ENCODE peak calls at places on chromosome 9, in four cellular contexts. One of them, this sample, is unnamed.

GRCh38 chr9:119556129-119556875 is 187.1 kb upstream of the BRINP1 start:
- DNase-seq in body of pancreas: peak
- DNase-seq in esophagus squamous epithelium: no peak
- DNase-seq in choroid plexus epithelial cell: peak
- DNase-seq in this sample: peak

GRCh38 chr9:122370869-122371467 is at the start of gene PTGS1:
- DNase-seq in body of pancreas: no peak
- DNase-seq in esophagus squamous epithelium: no peak
- DNase-seq in choroid plexus epithelial cell: no peak
- DNase-seq in this sample: peak

GRCh38 chr9:110807956-110808598 is 139.5 kb downstream of the MUSK start:
- DNase-seq in body of pancreas: no peak
- DNase-seq in esophagus squamous epithelium: no peak
- DNase-seq in choroid plexus epithelial cell: no peak
- DNase-seq in this sample: no peak

GRCh38 chr9:81125446-81126092 is 563.8 kb downstream of the TLE1 start:
- DNase-seq in body of pancreas: no peak
- DNase-seq in esophagus squamous epithelium: no peak
- DNase-seq in choroid plexus epithelial cell: peak
- DNase-seq in this sample: peak

GRCh38 chr9:108297025-108297424 is 558.8 kb downstream of the ACTL7B start:
- DNase-seq in body of pancreas: no peak
- DNase-seq in esophagus squamous epithelium: no peak
- DNase-seq in choroid plexus epithelial cell: peak
- DNase-seq in this sample: no peak

GRCh38 chr9:107548298-107549142 is 59.0 kb upstream of the KLF4 start:
- DNase-seq in body of pancreas: no peak
- DNase-seq in esophagus squamous epithelium: no peak
- DNase-seq in choroid plexus epithelial cell: peak
- DNase-seq in this sample: peak

GRCh38 chr9:131735238-131736181 is 4.4 kb downstream of the RAPGEF1 start:
- DNase-seq in body of pancreas: no peak
- DNase-seq in esophagus squamous epithelium: no peak
- DNase-seq in choroid plexus epithelial cell: no peak
- DNase-seq in this sample: no peak

GRCh38 chr9:91577540-91577939 is 153.9 kb upstream of the NFIL3 start:
- DNase-seq in body of pancreas: no peak
- DNase-seq in esophagus squamous epithelium: no peak
- DNase-seq in choroid plexus epithelial cell: no peak
- DNase-seq in this sample: no peak

GRCh38 chr9:106310782-106311181 is 552.2 kb upstream of the ZNF462 start:
- DNase-seq in body of pancreas: no peak
- DNase-seq in esophagus squamous epithelium: no peak
- DNase-seq in choroid plexus epithelial cell: no peak
- DNase-seq in this sample: no peak

GRCh38 chr9:76530458-76531100 is 71.6 kb downstream of the GCNT1 start:
- DNase-seq in body of pancreas: no peak
- DNase-seq in esophagus squamous epithelium: no peak
- DNase-seq in choroid plexus epithelial cell: peak
- DNase-seq in this sample: no peak

GRCh38 chr9:134600836-134601638 is 40.6 kb upstream of the COL5A1 start:
- DNase-seq in body of pancreas: no peak
- DNase-seq in esophagus squamous epithelium: no peak
- DNase-seq in choroid plexus epithelial cell: no peak
- DNase-seq in this sample: no peak

GRCh38 chr9:114275246-114275994 is 47.5 kb upstream of the ORM1 start:
- DNase-seq in body of pancreas: no peak
- DNase-seq in esophagus squamous epithelium: no peak
- DNase-seq in choroid plexus epithelial cell: no peak
- DNase-seq in this sample: peak

GRCh38 chr9:134505032-134505431 is 136.6 kb upstream of the COL5A1 start:
- DNase-seq in body of pancreas: no peak
- DNase-seq in esophagus squamous epithelium: no peak
- DNase-seq in choroid plexus epithelial cell: no peak
- DNase-seq in this sample: no peak

GRCh38 chr9:28389411-28389810 is 816.1 kb upstream of the C9orf72 start:
- DNase-seq in body of pancreas: no peak
- DNase-seq in esophagus squamous epithelium: no peak
- DNase-seq in choroid plexus epithelial cell: no peak
- DNase-seq in this sample: no peak

GRCh38 chr9:111986035-111986556 is 89.5 kb downstream of the UGCG start:
- DNase-seq in body of pancreas: no peak
- DNase-seq in esophagus squamous epithelium: no peak
- DNase-seq in choroid plexus epithelial cell: peak
- DNase-seq in this sample: no peak

GRCh38 chr9:137396227-137396626 is 26.7 kb downstream of the EXD3 start:
- DNase-seq in body of pancreas: no peak
- DNase-seq in esophagus squamous epithelium: no peak
- DNase-seq in choroid plexus epithelial cell: peak
- DNase-seq in this sample: peak

GRCh38 chr9:134204991-134205578 is 40.7 kb upstream of the RNU6ATAC start:
- DNase-seq in body of pancreas: no peak
- DNase-seq in esophagus squamous epithelium: no peak
- DNase-seq in choroid plexus epithelial cell: peak
- DNase-seq in this sample: no peak

GRCh38 chr9:37938121-37938906 is 34.4 kb upstream of the SLC25A51 start:
- DNase-seq in body of pancreas: no peak
- DNase-seq in esophagus squamous epithelium: no peak
- DNase-seq in choroid plexus epithelial cell: peak
- DNase-seq in this sample: peak

GRCh38 chr9:129405831-129406220 is 215.1 kb downstream of the C9orf50 start:
- DNase-seq in body of pancreas: no peak
- DNase-seq in esophagus squamous epithelium: no peak
- DNase-seq in choroid plexus epithelial cell: no peak
- DNase-seq in this sample: no peak

GRCh38 chr9:113650207-113651131 is 186.9 kb downstream of the RGS3 start:
- DNase-seq in body of pancreas: no peak
- DNase-seq in esophagus squamous epithelium: no peak
- DNase-seq in choroid plexus epithelial cell: peak
- DNase-seq in this sample: peak

GRCh38 chr9:25205285-25205684 is 473.0 kb downstream of the TUSC1 start:
- DNase-seq in body of pancreas: no peak
- DNase-seq in esophagus squamous epithelium: no peak
- DNase-seq in choroid plexus epithelial cell: no peak
- DNase-seq in this sample: no peak

GRCh38 chr9:123637940-123638634 is 282.1 kb downstream of the CRB2 start:
- DNase-seq in body of pancreas: no peak
- DNase-seq in esophagus squamous epithelium: no peak
- DNase-seq in choroid plexus epithelial cell: peak
- DNase-seq in this sample: no peak

GRCh38 chr9:35960029-35960655 is 2.2 kb upstream of the OR2S2 start:
- DNase-seq in body of pancreas: no peak
- DNase-seq in esophagus squamous epithelium: no peak
- DNase-seq in choroid plexus epithelial cell: peak
- DNase-seq in this sample: no peak

GRCh38 chr9:130535818-130536521 is 43.4 kb upstream of the FUBP3 start:
- DNase-seq in body of pancreas: no peak
- DNase-seq in esophagus squamous epithelium: no peak
- DNase-seq in choroid plexus epithelial cell: peak
- DNase-seq in this sample: no peak

GRCh38 chr9:92877531-92878430 is at the start of gene ZNF484:
- DNase-seq in body of pancreas: peak
- DNase-seq in esophagus squamous epithelium: peak
- DNase-seq in choroid plexus epithelial cell: peak
- DNase-seq in this sample: peak
- TF ChIP-seq CTCF in body of pancreas: no peak
- TF ChIP-seq CTCF in esophagus squamous epithelium: peak
- TF ChIP-seq CTCF in choroid plexus epithelial cell: no peak
- TF ChIP-seq CTCF in this sample: no peak

GRCh38 chr9:103245369-103245768 is 250.2 kb downstream of the CYLC2 start:
- DNase-seq in body of pancreas: no peak
- DNase-seq in esophagus squamous epithelium: no peak
- DNase-seq in choroid plexus epithelial cell: no peak
- DNase-seq in this sample: peak
- TF ChIP-seq CTCF in body of pancreas: no peak
- TF ChIP-seq CTCF in esophagus squamous epithelium: no peak
- TF ChIP-seq CTCF in choroid plexus epithelial cell: no peak
- TF ChIP-seq CTCF in this sample: no peak

GRCh38 chr9:124941689-124942561 is 1.0 kb upstream of the GOLGA1 start:
- DNase-seq in body of pancreas: peak
- DNase-seq in esophagus squamous epithelium: peak
- DNase-seq in choroid plexus epithelial cell: peak
- DNase-seq in this sample: no peak

GRCh38 chr9:124939944-124940343 is 939 bp downstream of the GOLGA1 start:
- DNase-seq in body of pancreas: no peak
- DNase-seq in esophagus squamous epithelium: no peak
- DNase-seq in choroid plexus epithelial cell: no peak
- DNase-seq in this sample: no peak

GRCh38 chr9:124946167-124946566 is 5.3 kb upstream of the GOLGA1 start:
- DNase-seq in body of pancreas: no peak
- DNase-seq in esophagus squamous epithelium: no peak
- DNase-seq in choroid plexus epithelial cell: no peak
- DNase-seq in this sample: no peak

GRCh38 chr9:124940521-124940893 is 376 bp downstream of the GOLGA1 start:
- DNase-seq in body of pancreas: no peak
- DNase-seq in esophagus squamous epithelium: peak
- DNase-seq in choroid plexus epithelial cell: no peak
- DNase-seq in this sample: no peak

DNA sequence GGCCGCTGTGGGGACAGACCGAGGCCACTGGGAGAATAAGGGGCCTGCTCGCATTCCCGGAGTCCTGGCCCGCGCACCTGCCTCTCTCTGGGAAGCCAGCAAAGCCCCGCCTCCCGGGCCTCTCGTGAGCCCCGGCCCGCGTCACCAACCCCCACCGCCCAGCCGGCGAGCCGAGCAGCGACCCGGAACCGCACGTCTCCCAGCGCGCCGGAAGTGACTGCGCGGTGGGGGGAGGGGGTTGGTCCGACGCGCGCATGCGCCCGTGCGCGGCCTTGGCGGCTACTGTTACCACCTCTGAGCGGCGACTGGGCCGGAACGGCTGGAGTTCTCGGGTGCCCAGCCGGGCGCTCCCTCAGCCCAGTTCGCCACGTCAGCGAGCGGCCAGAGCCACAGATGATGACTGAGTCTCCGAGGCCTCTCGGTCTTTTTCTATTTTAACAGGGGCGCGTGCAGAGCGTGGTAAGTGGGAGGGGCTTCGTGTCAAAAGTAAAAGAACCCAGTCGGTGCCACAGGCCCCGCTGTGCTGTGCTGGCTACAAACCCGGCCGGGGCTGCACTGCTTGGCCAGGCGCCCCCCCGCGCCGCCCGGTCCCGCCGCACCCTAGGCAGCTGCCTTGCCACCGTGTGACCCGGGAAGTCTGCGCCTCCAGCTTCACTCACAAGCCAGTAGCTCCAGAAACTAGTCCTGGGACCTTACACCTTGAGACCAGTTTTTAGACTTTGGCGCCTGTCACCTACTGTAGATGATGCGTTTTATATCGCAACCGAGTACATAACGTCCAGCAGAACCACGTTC is at the start of gene GOLGA1:
- DNase-seq in body of pancreas: peak
- DNase-seq in esophagus squamous epithelium: peak
- DNase-seq in choroid plexus epithelial cell: peak
- DNase-seq in this sample: peak
- TF ChIP-seq CTCF in body of pancreas: no peak
- TF ChIP-seq CTCF in esophagus squamous epithelium: peak
- TF ChIP-seq CTCF in choroid plexus epithelial cell: no peak
- TF ChIP-seq CTCF in this sample: no peak

GRCh38 chr9:86099695-86100364 is 472 bp upstream of the GOLM1 start:
- DNase-seq in body of pancreas: peak
- DNase-seq in esophagus squamous epithelium: no peak
- DNase-seq in choroid plexus epithelial cell: peak
- DNase-seq in this sample: peak

GRCh38 chr9:86096382-86096781 is 3.0 kb downstream of the GOLM1 start:
- DNase-seq in body of pancreas: no peak
- DNase-seq in esophagus squamous epithelium: no peak
- DNase-seq in choroid plexus epithelial cell: peak
- DNase-seq in this sample: peak

GRCh38 chr9:86097510-86098224 is 1.7 kb downstream of the GOLM1 start:
- DNase-seq in body of pancreas: no peak
- DNase-seq in esophagus squamous epithelium: no peak
- DNase-seq in choroid plexus epithelial cell: no peak
- DNase-seq in this sample: no peak

GRCh38 chr9:86102626-86103025 is 3.3 kb upstream of the GOLM1 start:
- DNase-seq in body of pancreas: no peak
- DNase-seq in esophagus squamous epithelium: no peak
- DNase-seq in choroid plexus epithelial cell: no peak
- DNase-seq in this sample: no peak

DNA sequence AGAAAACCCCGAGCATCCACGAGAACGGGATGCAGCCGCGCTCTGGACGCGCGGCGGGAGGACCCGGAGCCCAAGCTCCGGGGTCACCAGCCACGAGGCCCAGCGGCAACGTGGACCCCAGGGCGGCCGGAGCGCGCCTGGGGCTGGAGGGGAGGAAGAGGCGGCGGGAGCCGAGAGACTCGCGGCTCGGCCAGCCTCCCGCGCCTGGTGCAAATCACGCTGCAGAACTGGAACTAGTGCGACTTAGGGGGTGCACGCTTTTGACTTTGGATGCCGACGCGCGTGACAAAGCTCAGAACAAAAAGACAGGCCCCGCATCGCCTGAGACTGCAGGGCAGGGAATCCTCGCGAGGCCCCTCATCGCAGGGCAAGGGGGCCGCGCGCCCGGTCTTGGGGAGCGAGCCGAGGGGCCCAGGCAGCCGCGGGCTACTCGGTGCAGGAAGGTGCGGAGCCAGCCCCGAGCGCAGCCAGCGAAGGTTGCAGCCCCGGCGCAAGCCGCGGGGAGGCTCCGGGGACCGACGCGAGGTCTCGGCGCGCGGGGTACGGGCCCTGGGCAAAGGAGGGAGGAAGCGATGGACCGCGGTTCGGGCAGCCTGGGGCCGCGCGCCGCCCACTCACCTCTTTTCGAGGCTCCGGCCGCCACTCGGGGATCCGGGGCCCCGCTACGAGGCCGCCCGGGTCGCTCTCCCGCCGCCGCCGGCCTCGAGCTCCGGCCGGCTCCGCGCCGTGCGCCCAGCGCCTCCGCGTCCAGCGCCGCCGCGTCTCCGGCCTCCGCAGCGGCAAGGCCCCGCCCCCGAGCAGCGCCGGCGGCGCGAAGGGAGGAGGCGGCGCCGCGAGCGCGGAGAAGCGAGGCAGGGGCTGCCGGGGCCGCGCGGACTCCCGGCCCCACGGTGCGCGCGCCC is at the start of gene GOLM1:
- DNase-seq in body of pancreas: peak
- DNase-seq in esophagus squamous epithelium: no peak
- DNase-seq in choroid plexus epithelial cell: peak
- DNase-seq in this sample: peak
- TF ChIP-seq CTCF in body of pancreas: peak
- TF ChIP-seq CTCF in esophagus squamous epithelium: no peak
- TF ChIP-seq CTCF in choroid plexus epithelial cell: no peak
- TF ChIP-seq CTCF in this sample: no peak